ENCODE peak calls at places on chromosomes 11 and 22, in six cellular contexts. One of them, this sample, is unnamed.
A peak's percentile ranks its signal among the peaks of the same experiment; 100 is the strongest.

GRCh38 chr11:126790550-126790981 is 210.0 kb downstream of the KIRREL3 start:
- DNase-seq in activated CD8-positive, alpha-beta T cell treated with anti-CD3 and anti-CD28 coated beads for 36 hours: no peak
- DNase-seq in astrocyte of the cerebellum: peak; percentile 83
- DNase-seq in neural progenitor cell: peak; percentile 16
- DNase-seq in WTC11: peak; percentile 34
- DNase-seq in MM.1S: no peak
- DNase-seq in this sample: peak; percentile 71

GRCh38 chr11:72222106-72222891 is 2.3 kb upstream of the INPPL1 start:
- DNase-seq in astrocyte of the cerebellum: no peak
- DNase-seq in neural progenitor cell: peak; percentile 18
- DNase-seq in WTC11: no peak
- DNase-seq in MM.1S: no peak
- DNase-seq in activated CD8-positive, alpha-beta T cell treated with anti-CD3 and anti-CD28 coated beads for 36 hours: no peak
- DNase-seq in this sample: no peak

GRCh38 chr11:409008-409599 is 5.7 kb downstream of the SIGIRR start:
- DNase-seq in MM.1S: no peak
- DNase-seq in astrocyte of the cerebellum: no peak
- DNase-seq in neural progenitor cell: no peak
- DNase-seq in activated CD8-positive, alpha-beta T cell treated with anti-CD3 and anti-CD28 coated beads for 36 hours: no peak
- DNase-seq in WTC11: no peak
- DNase-seq in this sample: no peak

GRCh38 chr11:117492578-117493251 is 165.1 kb downstream of the CEP164 start:
- DNase-seq in neural progenitor cell: peak; percentile 89
- DNase-seq in astrocyte of the cerebellum: no peak
- DNase-seq in WTC11: peak; percentile 59
- DNase-seq in activated CD8-positive, alpha-beta T cell treated with anti-CD3 and anti-CD28 coated beads for 36 hours: no peak
- DNase-seq in MM.1S: no peak
- DNase-seq in this sample: no peak

GRCh38 chr22:44887941-44888366 is 121.9 kb downstream of the PHF21B start:
- DNase-seq in MM.1S: no peak
- DNase-seq in astrocyte of the cerebellum: no peak
- DNase-seq in neural progenitor cell: no peak
- DNase-seq in WTC11: no peak
- DNase-seq in activated CD8-positive, alpha-beta T cell treated with anti-CD3 and anti-CD28 coated beads for 36 hours: no peak
- DNase-seq in this sample: no peak

GRCh38 chr11:2289859-2290258 is 11.9 kb downstream of the C11orf21 start:
- DNase-seq in neural progenitor cell: no peak
- DNase-seq in activated CD8-positive, alpha-beta T cell treated with anti-CD3 and anti-CD28 coated beads for 36 hours: no peak
- DNase-seq in astrocyte of the cerebellum: no peak
- DNase-seq in WTC11: peak; percentile 8
- DNase-seq in MM.1S: no peak
- DNase-seq in this sample: no peak

GRCh38 chr11:95266751-95267374 is 35.9 kb upstream of the SESN3 start:
- DNase-seq in neural progenitor cell: no peak
- DNase-seq in astrocyte of the cerebellum: no peak
- DNase-seq in MM.1S: no peak
- DNase-seq in activated CD8-positive, alpha-beta T cell treated with anti-CD3 and anti-CD28 coated beads for 36 hours: no peak
- DNase-seq in WTC11: no peak
- DNase-seq in this sample: no peak

GRCh38 chr11:7353100-7353499 is 101.4 kb downstream of the SYT9 start:
- DNase-seq in WTC11: peak; percentile 41
- DNase-seq in astrocyte of the cerebellum: no peak
- DNase-seq in neural progenitor cell: peak; percentile 47
- DNase-seq in MM.1S: peak; percentile 48
- DNase-seq in activated CD8-positive, alpha-beta T cell treated with anti-CD3 and anti-CD28 coated beads for 36 hours: peak; percentile 33
- DNase-seq in this sample: peak; percentile 12

GRCh38 chr11:75492181-75492820 is 33.4 kb downstream of the GDPD5 start:
- DNase-seq in astrocyte of the cerebellum: no peak
- DNase-seq in neural progenitor cell: no peak
- DNase-seq in WTC11: peak; percentile 32
- DNase-seq in MM.1S: no peak
- DNase-seq in activated CD8-positive, alpha-beta T cell treated with anti-CD3 and anti-CD28 coated beads for 36 hours: peak; percentile 78
- DNase-seq in this sample: no peak

GRCh38 chr11:12053606-12054361 is 45.4 kb upstream of the DKK3 start:
- DNase-seq in MM.1S: no peak
- DNase-seq in neural progenitor cell: no peak
- DNase-seq in activated CD8-positive, alpha-beta T cell treated with anti-CD3 and anti-CD28 coated beads for 36 hours: no peak
- DNase-seq in astrocyte of the cerebellum: no peak
- DNase-seq in WTC11: no peak
- DNase-seq in this sample: peak; percentile 39

GRCh38 chr11:28342704-28343103 is 234.5 kb downstream of the METTL15 start:
- DNase-seq in WTC11: no peak
- DNase-seq in MM.1S: no peak
- DNase-seq in activated CD8-positive, alpha-beta T cell treated with anti-CD3 and anti-CD28 coated beads for 36 hours: no peak
- DNase-seq in astrocyte of the cerebellum: no peak
- DNase-seq in neural progenitor cell: no peak
- DNase-seq in this sample: no peak

GRCh38 chr11:74936087-74936486 is 12.8 kb downstream of the XRRA1 start:
- DNase-seq in activated CD8-positive, alpha-beta T cell treated with anti-CD3 and anti-CD28 coated beads for 36 hours: no peak
- DNase-seq in WTC11: no peak
- DNase-seq in MM.1S: no peak
- DNase-seq in neural progenitor cell: no peak
- DNase-seq in astrocyte of the cerebellum: no peak
- DNase-seq in this sample: no peak

GRCh38 chr11:25793637-25794036 is 538.3 kb upstream of the ANO3 start:
- DNase-seq in MM.1S: no peak
- DNase-seq in neural progenitor cell: no peak
- DNase-seq in astrocyte of the cerebellum: no peak
- DNase-seq in activated CD8-positive, alpha-beta T cell treated with anti-CD3 and anti-CD28 coated beads for 36 hours: no peak
- DNase-seq in WTC11: no peak
- DNase-seq in this sample: no peak

GRCh38 chr11:130897262-130898182 is 18.8 kb downstream of the SNX19 start:
- DNase-seq in neural progenitor cell: no peak
- DNase-seq in activated CD8-positive, alpha-beta T cell treated with anti-CD3 and anti-CD28 coated beads for 36 hours: no peak
- DNase-seq in WTC11: no peak
- DNase-seq in astrocyte of the cerebellum: peak; percentile 64
- DNase-seq in MM.1S: no peak
- DNase-seq in this sample: peak; percentile 93

GRCh38 chr22:50063589-50064393 is 5.7 kb upstream of the TTLL8 start:
- DNase-seq in activated CD8-positive, alpha-beta T cell treated with anti-CD3 and anti-CD28 coated beads for 36 hours: no peak
- DNase-seq in neural progenitor cell: no peak
- DNase-seq in astrocyte of the cerebellum: no peak
- DNase-seq in MM.1S: no peak
- DNase-seq in WTC11: no peak
- DNase-seq in this sample: no peak

GRCh38 chr22:45934659-45935341 is 42.2 kb downstream of the WNT7B start:
- DNase-seq in WTC11: no peak
- DNase-seq in activated CD8-positive, alpha-beta T cell treated with anti-CD3 and anti-CD28 coated beads for 36 hours: peak; percentile 3
- DNase-seq in MM.1S: no peak
- DNase-seq in neural progenitor cell: no peak
- DNase-seq in astrocyte of the cerebellum: peak; percentile 75
- DNase-seq in this sample: no peak

GRCh38 chr11:28964811-28965210 is 856.6 kb downstream of the METTL15 start:
- DNase-seq in WTC11: no peak
- DNase-seq in MM.1S: no peak
- DNase-seq in activated CD8-positive, alpha-beta T cell treated with anti-CD3 and anti-CD28 coated beads for 36 hours: no peak
- DNase-seq in astrocyte of the cerebellum: no peak
- DNase-seq in neural progenitor cell: no peak
- DNase-seq in this sample: no peak

GRCh38 chr11:116445108-116446047 is 327.4 kb downstream of the BUD13 start:
- DNase-seq in neural progenitor cell: peak; percentile 61
- DNase-seq in WTC11: peak; percentile 53
- DNase-seq in activated CD8-positive, alpha-beta T cell treated with anti-CD3 and anti-CD28 coated beads for 36 hours: no peak
- DNase-seq in astrocyte of the cerebellum: no peak
- DNase-seq in MM.1S: no peak
- DNase-seq in this sample: no peak

GRCh38 chr11:126282361-126282741 is 542 bp upstream of the TIRAP start:
- DNase-seq in activated CD8-positive, alpha-beta T cell treated with anti-CD3 and anti-CD28 coated beads for 36 hours: peak; percentile 55
- DNase-seq in MM.1S: no peak
- DNase-seq in astrocyte of the cerebellum: no peak
- DNase-seq in neural progenitor cell: peak; percentile 62
- DNase-seq in WTC11: peak; percentile 57
- DNase-seq in this sample: no peak

DNA sequence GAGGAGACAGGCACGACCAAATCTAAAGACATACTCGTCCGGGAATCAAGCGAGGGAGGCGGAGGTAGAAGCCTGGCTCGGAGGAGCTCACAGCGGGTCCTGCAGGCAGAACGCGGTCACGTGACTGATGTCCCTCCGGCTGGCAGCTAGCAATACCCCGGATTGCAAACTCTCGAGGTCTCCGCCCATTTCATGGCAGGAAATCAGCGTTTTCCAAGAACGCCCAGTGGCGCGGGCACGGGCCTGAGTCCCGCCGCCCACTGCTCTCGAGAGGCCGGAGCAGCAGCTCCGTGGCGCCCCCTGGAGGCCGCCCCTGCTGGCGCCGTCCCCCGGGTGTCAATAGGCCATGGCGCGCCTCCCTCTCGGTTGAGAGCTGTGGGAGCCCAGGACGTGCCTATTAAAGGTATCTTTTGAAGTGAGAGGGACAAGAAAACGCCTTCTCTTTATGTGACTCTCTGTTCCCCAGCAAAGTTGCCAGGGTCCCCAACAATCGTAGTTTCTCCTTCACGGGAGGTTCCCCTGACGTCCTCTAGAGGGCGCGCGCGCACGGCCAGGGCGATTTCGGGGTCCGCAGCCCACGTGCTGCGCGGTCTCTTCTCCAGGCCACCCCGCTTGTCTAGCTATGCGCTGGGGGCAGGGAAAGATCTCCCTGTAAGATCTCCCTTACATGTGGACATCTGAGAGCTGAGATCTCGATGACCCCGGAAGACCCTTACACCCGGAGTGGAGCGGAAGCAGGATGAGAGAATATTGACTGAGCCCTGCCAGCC is 37.3 kb upstream of the RBFOX2 start:
- DNase-seq in WTC11: peak; percentile 94
- DNase-seq in activated CD8-positive, alpha-beta T cell treated with anti-CD3 and anti-CD28 coated beads for 36 hours: peak; percentile 85
- DNase-seq in MM.1S: peak; percentile 79
- DNase-seq in astrocyte of the cerebellum: peak; percentile 78
- DNase-seq in neural progenitor cell: peak; percentile 96
- DNase-seq in this sample: peak; percentile 93
- TF ChIP-seq CTCF in WTC11: peak; percentile 100
- TF ChIP-seq CTCF in activated CD8-positive, alpha-beta T cell treated with anti-CD3 and anti-CD28 coated beads for 36 hours: peak; percentile 100
- TF ChIP-seq CTCF in MM.1S: peak; percentile 100
- TF ChIP-seq CTCF in astrocyte of the cerebellum: peak; percentile 95
- TF ChIP-seq CTCF in neural progenitor cell: peak; percentile 100
- TF ChIP-seq CTCF in this sample: peak; percentile 87

GRCh38 chr22:23376256-23376655 is 195.9 kb downstream of the BCR start:
- DNase-seq in MM.1S: peak; percentile 55
- DNase-seq in astrocyte of the cerebellum: no peak
- DNase-seq in WTC11: peak; percentile 64
- DNase-seq in neural progenitor cell: no peak
- DNase-seq in activated CD8-positive, alpha-beta T cell treated with anti-CD3 and anti-CD28 coated beads for 36 hours: peak; percentile 74
- DNase-seq in this sample: no peak
- TF ChIP-seq CTCF in MM.1S: peak; percentile 64
- TF ChIP-seq CTCF in astrocyte of the cerebellum: no peak
- TF ChIP-seq CTCF in WTC11: no peak
- TF ChIP-seq CTCF in neural progenitor cell: peak; percentile 38
- TF ChIP-seq CTCF in activated CD8-positive, alpha-beta T cell treated with anti-CD3 and anti-CD28 coated beads for 36 hours: no peak
- TF ChIP-seq CTCF in this sample: no peak

GRCh38 chr11:63610604-63611394 is 3.4 kb downstream of the PLAAT3 start:
- DNase-seq in activated CD8-positive, alpha-beta T cell treated with anti-CD3 and anti-CD28 coated beads for 36 hours: no peak
- DNase-seq in MM.1S: no peak
- DNase-seq in neural progenitor cell: peak; percentile 65
- DNase-seq in WTC11: peak; percentile 35
- DNase-seq in astrocyte of the cerebellum: no peak
- DNase-seq in this sample: no peak
- TF ChIP-seq CTCF in activated CD8-positive, alpha-beta T cell treated with anti-CD3 and anti-CD28 coated beads for 36 hours: no peak
- TF ChIP-seq CTCF in MM.1S: no peak
- TF ChIP-seq CTCF in neural progenitor cell: peak; percentile 18
- TF ChIP-seq CTCF in WTC11: no peak
- TF ChIP-seq CTCF in astrocyte of the cerebellum: no peak
- TF ChIP-seq CTCF in this sample: no peak

DNA sequence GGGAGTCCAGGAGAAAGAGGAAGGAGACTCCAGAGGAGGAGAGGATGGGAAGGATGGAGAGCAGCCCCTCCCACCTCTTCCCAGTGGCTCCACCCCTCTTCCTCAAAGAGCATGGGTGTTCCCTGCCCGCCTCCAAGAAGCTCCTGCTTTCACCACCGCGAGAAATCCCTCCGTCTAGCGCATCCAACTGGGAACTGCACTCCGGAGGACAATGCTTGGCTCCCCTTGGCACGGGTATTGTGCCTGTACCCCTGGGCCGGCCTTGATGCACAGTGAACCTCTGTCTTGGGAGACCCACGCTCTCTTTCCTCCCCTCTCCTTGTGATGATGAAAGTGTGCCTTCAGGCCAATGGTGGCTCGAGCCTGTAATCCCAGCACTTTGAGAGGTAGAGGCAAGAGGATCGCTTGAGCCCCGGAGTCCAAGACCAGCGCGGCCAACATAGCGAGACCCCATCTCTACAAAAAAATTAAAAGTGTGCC is 14.9 kb upstream of the ADA2 start:
- DNase-seq in neural progenitor cell: peak; percentile 89
- DNase-seq in activated CD8-positive, alpha-beta T cell treated with anti-CD3 and anti-CD28 coated beads for 36 hours: no peak
- DNase-seq in astrocyte of the cerebellum: no peak
- DNase-seq in WTC11: peak; percentile 93
- DNase-seq in MM.1S: no peak
- DNase-seq in this sample: no peak
- TF ChIP-seq CTCF in neural progenitor cell: peak; percentile 57
- TF ChIP-seq CTCF in activated CD8-positive, alpha-beta T cell treated with anti-CD3 and anti-CD28 coated beads for 36 hours: no peak
- TF ChIP-seq CTCF in astrocyte of the cerebellum: no peak
- TF ChIP-seq CTCF in WTC11: peak; percentile 32
- TF ChIP-seq CTCF in MM.1S: no peak
- TF ChIP-seq CTCF in this sample: no peak

DNA sequence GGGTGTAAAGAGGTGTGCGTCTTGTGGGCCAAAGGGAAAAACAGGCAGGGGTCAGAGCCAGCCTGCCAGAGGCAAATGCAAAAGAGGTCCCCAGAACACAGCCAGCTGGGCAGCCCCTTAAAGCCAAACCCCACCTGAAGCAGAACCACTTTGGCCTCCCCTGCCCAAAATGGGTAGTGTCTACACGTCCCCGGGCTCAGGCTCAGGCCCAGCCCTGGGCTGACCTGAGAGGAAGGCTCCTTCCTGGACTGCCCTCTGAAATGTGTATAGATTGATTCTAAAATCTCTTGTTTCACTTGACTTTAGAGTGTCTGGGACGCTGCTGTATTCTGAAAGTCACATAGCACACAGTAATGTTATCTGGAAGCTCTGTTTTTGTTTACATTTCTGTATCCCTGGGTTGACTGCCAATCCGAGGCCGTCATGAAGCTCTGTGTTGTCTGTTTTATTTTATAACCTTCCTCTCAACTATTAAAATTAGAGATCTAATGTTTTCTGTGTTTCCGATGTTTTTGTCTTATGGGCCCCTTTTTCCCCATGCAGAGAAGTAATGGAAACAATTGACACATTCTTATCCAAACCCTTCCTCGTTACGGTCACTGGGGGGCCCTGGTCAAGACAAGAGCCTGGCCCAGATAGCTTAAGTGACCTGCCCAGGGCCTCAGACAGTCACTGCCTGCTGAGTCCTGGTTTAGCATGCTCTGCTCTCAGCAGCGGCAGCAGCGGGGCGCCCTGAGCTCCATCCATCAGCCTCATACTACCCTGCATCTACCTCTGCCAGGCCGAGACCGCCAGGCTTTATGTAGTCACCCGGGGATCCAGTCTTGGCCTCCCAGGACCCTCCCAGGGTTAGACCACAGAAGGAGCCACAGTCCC is 10.1 kb downstream of the OVOL1 start:
- DNase-seq in activated CD8-positive, alpha-beta T cell treated with anti-CD3 and anti-CD28 coated beads for 36 hours: no peak
- DNase-seq in WTC11: no peak
- DNase-seq in MM.1S: no peak
- DNase-seq in neural progenitor cell: peak; percentile 63
- DNase-seq in astrocyte of the cerebellum: no peak
- DNase-seq in this sample: no peak
- TF ChIP-seq CTCF in activated CD8-positive, alpha-beta T cell treated with anti-CD3 and anti-CD28 coated beads for 36 hours: no peak
- TF ChIP-seq CTCF in WTC11: no peak
- TF ChIP-seq CTCF in MM.1S: no peak
- TF ChIP-seq CTCF in neural progenitor cell: no peak
- TF ChIP-seq CTCF in astrocyte of the cerebellum: no peak
- TF ChIP-seq CTCF in this sample: no peak

This sample was measured in AG09319.